ENCODE peak calls at places on chromosome X, in ten cellular contexts. U is mesothelial cell of epicardium; V is AG20443; T is effector memory CD8-positive, alpha-beta T cell; H is stimulated activated naive CD4-positive, alpha-beta T cell treated with Interleukin-2 at 50 U/mL for 16 hours; Z is pancreas; O is erythroblast; N is NCI-H1694 treated with DMSO at 0.1 percent for 48 hours; Q is choroid plexus epithelial cell; E is stimulated activated CD4-positive, alpha-beta T cell treated with anti-CD3 and anti-CD28 coated beads, Interleukin-2, amount 100 ng/mL, for 48 hours. F is an unnamed sample.
A peak's percentile ranks its signal among the peaks of the same experiment; 100 is the strongest.

GRCh38 chrX:68710870-68711576 is 63.6 kb downstream of the STARD8 start:
- DNase-seq in E (no peak), O (peak; percentile 52), T (no peak), U (no peak), Z (peak; percentile 19), Q (peak; percentile 76), V (peak; percentile 68), N (peak; percentile 2), H (no peak), F (peak; percentile 37)

GRCh38 chrX:10755477-10756334 is 135.3 kb upstream of the MID1 start:
- DNase-seq in N (no peak), H (no peak), Z (peak; percentile 6), U (no peak), Q (peak; percentile 74), O (no peak), E (no peak), V (peak; percentile 61), T (no peak), F (peak; percentile 43)

GRCh38 chrX:154486052-154486395 is 391 bp downstream of the UBL4A start:
- DNase-seq in O (peak; percentile 59), N (no peak), U (no peak), V (peak; percentile 8), T (peak; percentile 32), H (peak; percentile 11), Q (no peak), Z (peak; percentile 53), E (peak; percentile 6), F (peak; percentile 14)

GRCh38 chrX:52923781-52924241 is 26.7 kb downstream of the FAM156B start:
- DNase-seq in Q (peak; percentile 62), U (no peak), N (no peak), E (no peak), Z (no peak), T (no peak), V (peak; percentile 4), O (no peak), H (no peak), F (peak; percentile 22)

GRCh38 chrX:147916375-147916968 is 4.8 kb downstream of the FMR1 start:
- DNase-seq in T (no peak), N (no peak), Q (no peak), Z (no peak), V (no peak), U (no peak), O (no peak), H (no peak), E (no peak), F (no peak)

GRCh38 chrX:131067846-131068745 is 9.9 kb downstream of the ARHGAP36 start:
- DNase-seq in O (peak; percentile 0), Q (no peak), N (no peak), V (no peak), H (no peak), U (no peak), Z (no peak), E (no peak), T (no peak), F (no peak)

GRCh38 chrX:50183891-50184290 is 16.9 kb downstream of the AKAP4 start:
- DNase-seq in O (peak; percentile 3), T (no peak), E (no peak), H (no peak), V (no peak), U (no peak), N (no peak), Z (no peak), Q (no peak), F (no peak)

GRCh38 chrX:85365370-85365995 is 14.0 kb downstream of the POF1B start:
- DNase-seq in Q (no peak), N (no peak), Z (no peak), V (no peak), H (no peak), U (no peak), E (no peak), O (no peak), T (no peak), F (no peak)

GRCh38 chrX:17597836-17598434 is 139.4 kb upstream of the SCML1 start:
- DNase-seq in Z (peak; percentile 74), H (no peak), V (no peak), Q (peak; percentile 78), U (peak; percentile 51), T (no peak), O (no peak), E (no peak), N (no peak), F (peak; percentile 37)

GRCh38 chrX:68177542-68177941 is 255.8 kb downstream of the OPHN1 start:
- DNase-seq in U (no peak), O (peak; percentile 1), H (no peak), T (no peak), V (no peak), N (no peak), Z (no peak), Q (peak; percentile 26), E (no peak), F (peak; percentile 3)

GRCh38 chrX:141936080-141936479 is 32.4 kb downstream of the MAGEC1 start:
- DNase-seq in O (no peak), T (no peak), H (no peak), Q (peak; percentile 19), V (no peak), E (no peak), N (no peak), U (no peak), Z (no peak), F (peak; percentile 0)

GRCh38 chrX:119880552-119881437 is 9.2 kb downstream of the NDUFA1 start:
- DNase-seq in V (peak; percentile 64), H (no peak), Z (no peak), E (no peak), T (peak; percentile 14), Q (peak; percentile 78), O (peak; percentile 66), N (peak; percentile 44), U (no peak), F (peak; percentile 69)

GRCh38 chrX:130055899-130056298 is 54.4 kb downstream of the ELF4 start:
- DNase-seq in T (no peak), N (no peak), H (no peak), V (no peak), U (no peak), Z (no peak), O (no peak), E (no peak), Q (no peak), F (no peak)

GRCh38 chrX:24110049-24110448 is 39.5 kb upstream of the ZFX start:
- DNase-seq in U (peak; percentile 38), H (no peak), O (no peak), V (no peak), E (no peak), Q (no peak), Z (no peak), T (no peak), N (no peak), F (no peak)

GRCh38 chrX:19514791-19515614 is at the start of gene MAP3K15:
- DNase-seq in U (peak; percentile 29), V (peak; percentile 39), H (no peak), N (no peak), T (no peak), E (no peak), O (peak; percentile 41), Q (no peak), Z (peak; percentile 8), F (peak; percentile 2)

GRCh38 chrX:10030570-10030969 is 63.4 kb downstream of the CLDN34 start:
- DNase-seq in T (no peak), U (no peak), H (no peak), Q (no peak), E (no peak), Z (no peak), N (no peak), V (no peak), O (peak; percentile 7), F (no peak)

GRCh38 chrX:71622347-71623104 is 4.2 kb upstream of the CXCR3 start:
- DNase-seq in V (peak; percentile 88), H (peak; percentile 68), T (peak; percentile 73), O (peak; percentile 48), Z (peak; percentile 30), E (peak; percentile 23), N (no peak), U (no peak), Q (peak; percentile 57), F (peak; percentile 52)

F was measured in fibroblast of villous mesenchyme.